ENCODE peak calls at places on chromosomes 3 and 15, in six cellular contexts. One of them, this sample, is unnamed.

GRCh38 chr3:99108508-99108907 is 207.0 kb upstream of the DCBLD2 start:
- DNase-seq in hepatocyte: no peak
- DNase-seq in heart right ventricle: no peak
- DNase-seq in fibroblast of lung: peak; percentile 95
- DNase-seq in GM23248: peak; percentile 94
- DNase-seq in uterus: no peak
- DNase-seq in this sample: no peak

GRCh38 chr15:69265347-69265955 is 33.3 kb upstream of the PAQR5 start:
- DNase-seq in uterus: no peak
- DNase-seq in heart right ventricle: no peak
- DNase-seq in GM23248: peak; percentile 44
- DNase-seq in hepatocyte: peak; percentile 32
- DNase-seq in fibroblast of lung: peak; percentile 25
- DNase-seq in this sample: no peak

GRCh38 chr15:55221090-55222011 is 24.6 kb upstream of the RSL24D1 start:
- DNase-seq in hepatocyte: peak; percentile 78
- DNase-seq in fibroblast of lung: peak; percentile 95
- DNase-seq in GM23248: peak; percentile 95
- DNase-seq in heart right ventricle: no peak
- DNase-seq in uterus: peak; percentile 33
- DNase-seq in this sample: peak; percentile 61

GRCh38 chr3:18987862-18988447 is 160.4 kb upstream of the KCNH8 start:
- DNase-seq in GM23248: no peak
- DNase-seq in heart right ventricle: no peak
- DNase-seq in hepatocyte: no peak
- DNase-seq in fibroblast of lung: no peak
- DNase-seq in uterus: no peak
- DNase-seq in this sample: no peak

GRCh38 chr15:63492541-63493077 is 11.8 kb upstream of the USP3 start:
- DNase-seq in heart right ventricle: no peak
- DNase-seq in fibroblast of lung: peak; percentile 72
- DNase-seq in GM23248: peak; percentile 80
- DNase-seq in hepatocyte: peak; percentile 45
- DNase-seq in uterus: no peak
- DNase-seq in this sample: no peak

GRCh38 chr3:189202583-189202982 is 30.8 kb downstream of the TPRG1 start:
- DNase-seq in hepatocyte: no peak
- DNase-seq in heart right ventricle: no peak
- DNase-seq in fibroblast of lung: no peak
- DNase-seq in GM23248: no peak
- DNase-seq in uterus: no peak
- DNase-seq in this sample: no peak

GRCh38 chr3:141561426-141562034 is 74.7 kb downstream of the RASA2 start:
- DNase-seq in fibroblast of lung: peak; percentile 54
- DNase-seq in GM23248: peak; percentile 67
- DNase-seq in uterus: peak; percentile 32
- DNase-seq in hepatocyte: peak; percentile 65
- DNase-seq in heart right ventricle: no peak
- DNase-seq in this sample: no peak

GRCh38 chr3:147120029-147120428 is 286.3 kb downstream of the ZIC4 start:
- DNase-seq in fibroblast of lung: peak; percentile 26
- DNase-seq in GM23248: peak; percentile 58
- DNase-seq in uterus: no peak
- DNase-seq in hepatocyte: peak; percentile 11
- DNase-seq in heart right ventricle: no peak
- DNase-seq in this sample: no peak

GRCh38 chr3:30496496-30496966 is 109.9 kb upstream of the TGFBR2 start:
- DNase-seq in fibroblast of lung: peak; percentile 94
- DNase-seq in heart right ventricle: no peak
- DNase-seq in GM23248: peak; percentile 91
- DNase-seq in uterus: peak; percentile 66
- DNase-seq in hepatocyte: peak; percentile 47
- DNase-seq in this sample: peak; percentile 75

GRCh38 chr3:39361252-39361927 is 21.8 kb upstream of the SLC25A38 start:
- DNase-seq in hepatocyte: no peak
- DNase-seq in heart right ventricle: no peak
- DNase-seq in fibroblast of lung: no peak
- DNase-seq in uterus: no peak
- DNase-seq in GM23248: no peak
- DNase-seq in this sample: no peak

GRCh38 chr3:51944541-51945021 is 2.4 kb downstream of the PARP3 start:
- DNase-seq in GM23248: no peak
- DNase-seq in uterus: no peak
- DNase-seq in fibroblast of lung: no peak
- DNase-seq in heart right ventricle: no peak
- DNase-seq in hepatocyte: no peak
- DNase-seq in this sample: no peak

GRCh38 chr3:95813261-95813660 is 1001.1 kb upstream of the EPHA6 start:
- DNase-seq in GM23248: no peak
- DNase-seq in uterus: no peak
- DNase-seq in hepatocyte: no peak
- DNase-seq in fibroblast of lung: peak; percentile 31
- DNase-seq in heart right ventricle: no peak
- DNase-seq in this sample: no peak

GRCh38 chr3:29936054-29936453 is 655.2 kb downstream of the RBMS3 start:
- DNase-seq in heart right ventricle: no peak
- DNase-seq in fibroblast of lung: no peak
- DNase-seq in hepatocyte: no peak
- DNase-seq in uterus: no peak
- DNase-seq in GM23248: no peak
- DNase-seq in this sample: no peak

GRCh38 chr3:119637679-119638525 is 22.5 kb downstream of the POPDC2 start:
- DNase-seq in heart right ventricle: no peak
- DNase-seq in fibroblast of lung: peak; percentile 94
- DNase-seq in hepatocyte: peak; percentile 22
- DNase-seq in uterus: no peak
- DNase-seq in GM23248: peak; percentile 91
- DNase-seq in this sample: no peak

GRCh38 chr3:64957639-64958038 is 269.8 kb upstream of the ADAMTS9 start:
- DNase-seq in fibroblast of lung: no peak
- DNase-seq in uterus: peak; percentile 22
- DNase-seq in hepatocyte: no peak
- DNase-seq in heart right ventricle: no peak
- DNase-seq in GM23248: peak; percentile 3
- DNase-seq in this sample: no peak

GRCh38 chr15:75725719-75726607 is 13.3 kb upstream of the CSPG4 start:
- DNase-seq in heart right ventricle: no peak
- DNase-seq in GM23248: peak; percentile 23
- DNase-seq in hepatocyte: no peak
- DNase-seq in uterus: no peak
- DNase-seq in fibroblast of lung: no peak
- DNase-seq in this sample: no peak

GRCh38 chr3:71309342-71309741 is 274.2 kb downstream of the FOXP1 start:
- DNase-seq in uterus: no peak
- DNase-seq in hepatocyte: no peak
- DNase-seq in GM23248: peak; percentile 31
- DNase-seq in fibroblast of lung: no peak
- DNase-seq in heart right ventricle: no peak
- DNase-seq in this sample: no peak

GRCh38 chr3:15645740-15646490 is 44.4 kb downstream of the BTD start:
- DNase-seq in hepatocyte: peak; percentile 68
- DNase-seq in heart right ventricle: no peak
- DNase-seq in GM23248: peak; percentile 92
- DNase-seq in uterus: peak; percentile 62
- DNase-seq in fibroblast of lung: peak; percentile 98
- DNase-seq in this sample: no peak

GRCh38 chr3:14411988-14412387 is 9.6 kb downstream of the SLC6A6 start:
- DNase-seq in heart right ventricle: no peak
- DNase-seq in GM23248: no peak
- DNase-seq in hepatocyte: no peak
- DNase-seq in uterus: no peak
- DNase-seq in fibroblast of lung: no peak
- DNase-seq in this sample: no peak

GRCh38 chr3:14412831-14413380 is 10.5 kb downstream of the SLC6A6 start:
- DNase-seq in fibroblast of lung: no peak
- DNase-seq in GM23248: no peak
- DNase-seq in heart right ventricle: peak; percentile 31
- DNase-seq in hepatocyte: no peak
- DNase-seq in uterus: peak; percentile 85
- DNase-seq in this sample: no peak

GRCh38 chr3:14415501-14415900 is 13.1 kb downstream of the SLC6A6 start:
- DNase-seq in heart right ventricle: no peak
- DNase-seq in GM23248: peak; percentile 62
- DNase-seq in fibroblast of lung: peak; percentile 55
- DNase-seq in hepatocyte: no peak
- DNase-seq in uterus: no peak
- DNase-seq in this sample: no peak

GRCh38 chr3:14414841-14415464 is 12.5 kb downstream of the SLC6A6 start:
- DNase-seq in hepatocyte: no peak
- DNase-seq in fibroblast of lung: no peak
- DNase-seq in GM23248: peak; percentile 17
- DNase-seq in heart right ventricle: no peak
- DNase-seq in uterus: no peak
- DNase-seq in this sample: no peak

DNA sequence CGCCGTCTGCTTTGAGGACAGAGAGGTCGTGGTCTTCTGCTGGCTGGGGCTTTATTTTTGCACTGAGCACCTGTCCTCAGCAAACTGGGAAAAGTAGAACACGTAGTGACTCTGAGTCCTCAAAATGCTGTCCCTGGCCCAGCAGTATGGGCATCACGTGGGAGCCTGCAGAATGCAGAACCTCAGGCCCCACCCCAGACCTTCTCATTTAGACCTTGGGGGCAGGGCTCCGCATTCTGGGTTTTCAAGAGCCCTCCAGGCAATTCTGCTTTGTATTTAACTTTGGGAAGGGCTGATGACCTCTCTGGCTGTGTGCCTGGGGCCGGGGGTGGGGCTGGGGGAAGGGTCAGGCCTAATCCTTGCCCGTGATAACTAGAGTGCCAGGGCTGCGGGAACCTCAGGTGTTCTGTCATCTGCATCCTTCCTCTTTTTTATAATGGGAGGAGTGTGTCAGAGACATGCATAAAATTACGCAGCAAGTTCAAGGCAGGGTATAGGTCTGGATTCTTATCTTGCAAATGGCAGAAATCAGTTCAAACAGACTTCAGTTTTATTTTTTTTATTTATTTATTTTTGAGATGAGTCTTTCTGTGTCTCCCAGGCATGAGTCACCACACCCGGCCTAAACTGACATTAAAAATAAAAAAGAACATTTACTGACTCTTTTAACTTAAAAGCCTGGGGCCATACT is 11.1 kb downstream of the SLC6A6 start:
- DNase-seq in fibroblast of lung: peak; percentile 35
- DNase-seq in uterus: no peak
- DNase-seq in GM23248: peak; percentile 84
- DNase-seq in hepatocyte: no peak
- DNase-seq in heart right ventricle: no peak
- DNase-seq in this sample: no peak
- H3K4me1 ChIP-seq in fibroblast of lung: peaks cover 17% of the 10 kb centered on the region
- H3K4me1 ChIP-seq in uterus: peaks cover 6% of the 10 kb centered on the region
- H3K4me1 ChIP-seq in GM23248: peaks cover 26% of the 10 kb centered on the region
- H3K4me1 ChIP-seq in hepatocyte: peaks cover 17% of the 10 kb centered on the region
- H3K4me1 ChIP-seq in heart right ventricle: peaks cover 31% of the 10 kb centered on the region
- H3K4me1 ChIP-seq in this sample: no peaks in the 10 kb centered on the region

GRCh38 chr3:8702560-8702959 is 31.0 kb upstream of the CAV3 start:
- DNase-seq in fibroblast of lung: no peak
- DNase-seq in uterus: no peak
- DNase-seq in hepatocyte: no peak
- DNase-seq in heart right ventricle: no peak
- DNase-seq in GM23248: no peak
- DNase-seq in this sample: no peak

GRCh38 chr3:8709801-8710524 is 23.6 kb upstream of the CAV3 start:
- DNase-seq in fibroblast of lung: no peak
- DNase-seq in uterus: no peak
- DNase-seq in hepatocyte: no peak
- DNase-seq in GM23248: no peak
- DNase-seq in heart right ventricle: no peak
- DNase-seq in this sample: no peak

GRCh38 chr3:8709287-8709686 is 24.3 kb upstream of the CAV3 start:
- DNase-seq in heart right ventricle: no peak
- DNase-seq in uterus: no peak
- DNase-seq in fibroblast of lung: no peak
- DNase-seq in hepatocyte: no peak
- DNase-seq in GM23248: no peak
- DNase-seq in this sample: no peak

GRCh38 chr3:8705575-8705974 is 28.0 kb upstream of the CAV3 start:
- DNase-seq in GM23248: no peak
- DNase-seq in heart right ventricle: no peak
- DNase-seq in uterus: no peak
- DNase-seq in fibroblast of lung: no peak
- DNase-seq in hepatocyte: no peak
- DNase-seq in this sample: no peak
- H3K9me3 ChIP-seq in GM23248: peaks cover 4% of the 10 kb centered on the region
- H3K9me3 ChIP-seq in heart right ventricle: peaks cover 4% of the 10 kb centered on the region
- H3K9me3 ChIP-seq in uterus: no peaks in the 10 kb centered on the region
- H3K9me3 ChIP-seq in fibroblast of lung: no peaks in the 10 kb centered on the region
- H3K9me3 ChIP-seq in hepatocyte: no peaks in the 10 kb centered on the region
- H3K9me3 ChIP-seq in this sample: no peaks in the 10 kb centered on the region

DNA sequence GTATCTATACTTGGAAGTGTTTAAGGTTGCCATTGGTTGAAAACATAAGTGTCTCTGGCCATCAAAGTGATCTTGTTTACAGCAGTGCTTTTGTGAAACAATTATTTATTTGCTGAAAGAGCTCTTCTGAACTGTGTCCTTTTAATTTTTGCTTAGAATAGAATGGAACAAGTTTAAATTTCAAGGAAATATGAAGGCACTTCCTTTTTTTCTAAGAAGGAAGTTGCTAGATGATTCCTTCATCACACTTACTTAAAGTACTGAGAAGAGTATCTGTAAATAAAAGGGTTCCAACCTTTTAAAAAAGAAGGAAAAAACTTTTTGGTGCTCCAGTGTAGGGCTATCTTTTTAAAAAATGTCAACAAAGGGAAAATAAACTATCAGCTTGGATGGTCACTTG is 19.7 kb downstream of the B3GNT5 start:
- DNase-seq in fibroblast of lung: no peak
- DNase-seq in heart right ventricle: no peak
- DNase-seq in hepatocyte: no peak
- DNase-seq in GM23248: no peak
- DNase-seq in uterus: no peak
- DNase-seq in this sample: no peak
- H3K27ac ChIP-seq in fibroblast of lung: no peak overlapping the region
- H3K27ac ChIP-seq in heart right ventricle: peak overlapping the region; percentile 58
- H3K27ac ChIP-seq in hepatocyte: no peak overlapping the region
- H3K27ac ChIP-seq in GM23248: no peak overlapping the region
- H3K27ac ChIP-seq in uterus: no peak overlapping the region
- H3K27ac ChIP-seq in this sample: no peak overlapping the region

DNA sequence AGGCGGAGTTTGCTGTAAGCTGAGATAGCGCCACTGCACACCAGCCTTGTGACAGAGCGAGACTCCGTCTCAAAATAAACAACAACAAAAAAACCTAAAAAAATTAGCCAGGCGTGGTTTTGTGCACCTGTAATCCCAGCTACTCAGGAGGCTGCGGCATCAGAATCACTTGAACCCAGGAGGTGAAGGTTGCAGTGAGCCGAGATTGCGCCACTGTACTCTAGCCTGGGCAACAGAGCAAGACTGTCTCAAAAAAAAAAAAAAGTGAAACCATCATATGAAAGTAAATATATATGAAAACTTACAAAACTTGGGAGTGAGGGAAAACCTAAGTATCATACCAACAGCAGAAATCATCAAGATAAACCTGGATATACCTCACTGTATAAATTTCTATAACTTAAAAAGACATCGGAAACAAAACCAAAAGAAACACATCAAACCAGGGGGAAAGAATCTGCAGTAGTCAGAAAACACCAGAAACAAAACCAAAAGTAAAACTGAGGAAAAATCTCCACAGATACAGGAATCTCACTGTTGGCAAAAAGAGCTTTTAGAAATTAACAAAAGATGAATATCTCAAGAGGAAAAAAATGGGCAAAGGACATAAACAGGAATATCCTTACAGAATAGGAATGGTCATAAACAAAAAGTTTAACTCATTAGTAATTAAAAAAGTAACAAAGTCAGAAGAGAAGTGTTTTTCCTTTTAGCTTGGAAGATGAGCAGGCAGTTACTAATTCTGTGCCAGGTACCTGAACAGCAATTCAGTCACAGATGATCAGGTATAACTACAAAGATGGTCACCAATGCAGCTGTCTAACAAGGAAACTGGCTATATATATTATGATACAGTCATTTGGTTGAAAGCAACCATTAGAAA is 41.3 kb downstream of the ETV5 start:
- DNase-seq in uterus: no peak
- DNase-seq in fibroblast of lung: no peak
- DNase-seq in heart right ventricle: no peak
- DNase-seq in GM23248: no peak
- DNase-seq in hepatocyte: no peak
- DNase-seq in this sample: no peak
- H3K4me1 ChIP-seq in uterus: no peaks in the 10 kb centered on the region
- H3K4me1 ChIP-seq in fibroblast of lung: peaks cover 5% of the 10 kb centered on the region
- H3K4me1 ChIP-seq in heart right ventricle: peaks cover 6% of the 10 kb centered on the region
- H3K4me1 ChIP-seq in GM23248: no peaks in the 10 kb centered on the region
- H3K4me1 ChIP-seq in hepatocyte: peaks cover 6% of the 10 kb centered on the region
- H3K4me1 ChIP-seq in this sample: no peaks in the 10 kb centered on the region

This sample was measured in right atrium auricular region.